ENCODE peak calls at places on chromosomes 1 and 21, in four cellular contexts. One of them, this sample, is unnamed.

GRCh38 chr1:116497660-116498059 is 73.2 kb downstream of the CD58 start:
- DNase-seq in endothelial cell of umbilical vein: no peak
- DNase-seq in SK-N-SH: no peak
- DNase-seq in GM23338: no peak
- DNase-seq in this sample: no peak

GRCh38 chr1:100565533-100565932 is 27.6 kb downstream of the GPR88 start:
- DNase-seq in SK-N-SH: no peak
- DNase-seq in endothelial cell of umbilical vein: no peak
- DNase-seq in GM23338: no peak
- DNase-seq in this sample: no peak

GRCh38 chr1:213414346-213414745 is 363.3 kb downstream of the RPS6KC1 start:
- DNase-seq in SK-N-SH: no peak
- DNase-seq in endothelial cell of umbilical vein: no peak
- DNase-seq in GM23338: no peak
- DNase-seq in this sample: no peak

GRCh38 chr1:34825455-34826081 is 32.8 kb downstream of the GJA4 start:
- DNase-seq in GM23338: no peak
- DNase-seq in endothelial cell of umbilical vein: peak; percentile 97
- DNase-seq in SK-N-SH: peak; percentile 86
- DNase-seq in this sample: no peak

GRCh38 chr1:64282353-64282752 is 78.9 kb downstream of the UBE2U start:
- DNase-seq in endothelial cell of umbilical vein: no peak
- DNase-seq in GM23338: no peak
- DNase-seq in SK-N-SH: peak; percentile 89
- DNase-seq in this sample: no peak

GRCh38 chr1:41455479-41456271 is 28.8 kb downstream of the EDN2 start:
- DNase-seq in GM23338: no peak
- DNase-seq in SK-N-SH: peak; percentile 92
- DNase-seq in endothelial cell of umbilical vein: no peak
- DNase-seq in this sample: no peak

GRCh38 chr1:10852486-10852885 is 56.0 kb upstream of the CASZ1 start:
- DNase-seq in endothelial cell of umbilical vein: no peak
- DNase-seq in SK-N-SH: no peak
- DNase-seq in GM23338: no peak
- DNase-seq in this sample: no peak

GRCh38 chr1:99737016-99737415 is 29.4 kb downstream of the FRRS1 start:
- DNase-seq in GM23338: peak; percentile 82
- DNase-seq in SK-N-SH: peak; percentile 55
- DNase-seq in endothelial cell of umbilical vein: peak; percentile 84
- DNase-seq in this sample: peak; percentile 21

GRCh38 chr1:153685578-153686340 is 7.3 kb downstream of the NPR1 start:
- DNase-seq in SK-N-SH: peak; percentile 17
- DNase-seq in endothelial cell of umbilical vein: no peak
- DNase-seq in GM23338: no peak
- DNase-seq in this sample: no peak

GRCh38 chr1:226066415-226067077 is 4.0 kb downstream of the H3-3A start:
- DNase-seq in endothelial cell of umbilical vein: no peak
- DNase-seq in GM23338: no peak
- DNase-seq in SK-N-SH: peak; percentile 27
- DNase-seq in this sample: no peak

GRCh38 chr21:34589511-34590282 is 25.2 kb downstream of the RCAN1 start:
- DNase-seq in endothelial cell of umbilical vein: no peak
- DNase-seq in GM23338: no peak
- DNase-seq in SK-N-SH: no peak
- DNase-seq in this sample: no peak

GRCh38 chr1:29500041-29500440 is 263.7 kb downstream of the PTPRU start:
- DNase-seq in SK-N-SH: no peak
- DNase-seq in GM23338: no peak
- DNase-seq in endothelial cell of umbilical vein: no peak
- DNase-seq in this sample: no peak

GRCh38 chr1:66598670-66599069 is 64.7 kb downstream of the SGIP1 start:
- DNase-seq in SK-N-SH: no peak
- DNase-seq in endothelial cell of umbilical vein: peak; percentile 49
- DNase-seq in GM23338: no peak
- DNase-seq in this sample: no peak

GRCh38 chr1:187840557-187840956 is 1011.8 kb downstream of the PLA2G4A start:
- DNase-seq in SK-N-SH: no peak
- DNase-seq in GM23338: no peak
- DNase-seq in endothelial cell of umbilical vein: no peak
- DNase-seq in this sample: no peak

GRCh38 chr1:18160290-18160942 is 52.8 kb downstream of the IGSF21 start:
- DNase-seq in SK-N-SH: no peak
- DNase-seq in endothelial cell of umbilical vein: no peak
- DNase-seq in GM23338: no peak
- DNase-seq in this sample: no peak

GRCh38 chr1:231827337-231828105 is 200.9 kb downstream of the DISC1 start:
- DNase-seq in endothelial cell of umbilical vein: peak; percentile 82
- DNase-seq in GM23338: no peak
- DNase-seq in SK-N-SH: no peak
- DNase-seq in this sample: no peak

GRCh38 chr21:25031750-25032149 is 575.5 kb downstream of the MRPL39 start:
- DNase-seq in GM23338: no peak
- DNase-seq in SK-N-SH: no peak
- DNase-seq in endothelial cell of umbilical vein: no peak
- DNase-seq in this sample: no peak

GRCh38 chr21:31908106-31909031 is 35.5 kb downstream of the HUNK start:
- DNase-seq in endothelial cell of umbilical vein: no peak
- DNase-seq in GM23338: peak; percentile 81
- DNase-seq in SK-N-SH: no peak
- DNase-seq in this sample: no peak

GRCh38 chr1:100448371-100448770 is 89.6 kb upstream of the GPR88 start:
- DNase-seq in endothelial cell of umbilical vein: no peak
- DNase-seq in GM23338: no peak
- DNase-seq in SK-N-SH: no peak
- DNase-seq in this sample: no peak

GRCh38 chr1:1088036-1088800 is 14.1 kb upstream of the RNF223 start:
- DNase-seq in endothelial cell of umbilical vein: no peak
- DNase-seq in SK-N-SH: peak; percentile 51
- DNase-seq in GM23338: no peak
- DNase-seq in this sample: no peak

GRCh38 chr1:35876988-35877387 is 6.0 kb upstream of the AGO1 start:
- DNase-seq in endothelial cell of umbilical vein: peak; percentile 11
- DNase-seq in GM23338: peak; percentile 80
- DNase-seq in SK-N-SH: no peak
- DNase-seq in this sample: no peak

GRCh38 chr1:35870651-35871309 is 12.2 kb upstream of the AGO1 start:
- DNase-seq in endothelial cell of umbilical vein: no peak
- DNase-seq in GM23338: no peak
- DNase-seq in SK-N-SH: no peak
- DNase-seq in this sample: no peak

DNA sequence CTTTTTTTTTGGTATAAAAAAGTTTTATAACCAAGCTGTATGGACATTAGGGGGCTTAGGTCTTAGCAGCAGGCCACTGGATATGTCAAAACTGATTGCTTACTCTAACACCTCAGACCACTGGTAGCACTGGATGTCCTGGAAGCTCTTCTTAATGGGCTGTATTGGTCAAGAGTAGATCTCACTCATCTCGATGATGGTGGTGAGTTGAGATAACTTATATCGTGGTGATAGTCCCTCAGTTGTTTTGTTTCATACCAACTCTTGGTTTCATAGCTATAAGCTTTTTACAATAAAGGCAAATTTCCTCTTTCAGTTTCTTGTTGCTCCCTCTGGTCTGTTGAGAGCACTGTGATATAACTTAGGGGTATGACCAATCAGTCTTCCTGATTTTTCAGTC is 9.8 kb upstream of the AGO1 start:
- DNase-seq in endothelial cell of umbilical vein: no peak
- DNase-seq in GM23338: no peak
- DNase-seq in SK-N-SH: no peak
- DNase-seq in this sample: no peak
- H3K4me2 ChIP-seq in endothelial cell of umbilical vein: no peak overlapping the region
- H3K4me2 ChIP-seq in GM23338: no peak overlapping the region
- H3K4me2 ChIP-seq in SK-N-SH: no peak overlapping the region
- H3K4me2 ChIP-seq in this sample: no peak overlapping the region

DNA sequence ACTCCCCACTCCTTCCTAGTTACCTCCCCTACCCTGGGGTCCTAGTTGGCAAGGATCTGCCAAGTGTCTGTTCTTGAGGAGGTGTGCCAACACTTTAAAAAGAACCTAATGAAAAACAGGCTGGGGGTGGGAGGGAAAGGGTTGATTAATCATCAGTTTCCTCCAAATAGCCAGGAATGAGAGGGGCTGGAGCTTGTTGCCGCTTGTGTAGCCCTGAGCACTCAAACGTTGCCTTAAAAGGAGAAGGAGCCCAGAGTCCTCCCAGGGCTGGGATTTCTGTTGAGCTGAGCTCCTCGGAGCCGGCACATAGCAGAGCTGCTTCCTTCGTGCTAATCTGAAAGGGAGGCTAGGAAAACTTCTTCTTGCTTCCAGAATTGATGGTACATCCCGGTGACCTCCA is 15.9 kb downstream of the SHISA4 start:
- DNase-seq in endothelial cell of umbilical vein: peak; percentile 81
- DNase-seq in SK-N-SH: no peak
- DNase-seq in GM23338: peak; percentile 52
- DNase-seq in this sample: no peak
- TF ChIP-seq POLR2AphosphoS5 in endothelial cell of umbilical vein: peak; percentile 31
- TF ChIP-seq POLR2AphosphoS5 in SK-N-SH: peak; percentile 13
- TF ChIP-seq POLR2AphosphoS5 in GM23338: no peak
- TF ChIP-seq POLR2AphosphoS5 in this sample: no peak

GRCh38 chr1:159172599-159173291 is 1.3 kb downstream of the CADM3 start:
- DNase-seq in endothelial cell of umbilical vein: no peak
- DNase-seq in SK-N-SH: peak; percentile 83
- DNase-seq in GM23338: peak; percentile 86
- DNase-seq in this sample: no peak

GRCh38 chr1:159173303-159173702 is 1.9 kb downstream of the CADM3 start:
- DNase-seq in SK-N-SH: no peak
- DNase-seq in endothelial cell of umbilical vein: no peak
- DNase-seq in GM23338: no peak
- DNase-seq in this sample: no peak

GRCh38 chr1:159170639-159171038 is 776 bp upstream of the CADM3 start:
- DNase-seq in endothelial cell of umbilical vein: no peak
- DNase-seq in GM23338: no peak
- DNase-seq in SK-N-SH: no peak
- DNase-seq in this sample: no peak

GRCh38 chr1:159171254-159171687 is at the start of gene CADM3:
- DNase-seq in GM23338: peak; percentile 84
- DNase-seq in endothelial cell of umbilical vein: no peak
- DNase-seq in SK-N-SH: peak; percentile 91
- DNase-seq in this sample: no peak

DNA sequence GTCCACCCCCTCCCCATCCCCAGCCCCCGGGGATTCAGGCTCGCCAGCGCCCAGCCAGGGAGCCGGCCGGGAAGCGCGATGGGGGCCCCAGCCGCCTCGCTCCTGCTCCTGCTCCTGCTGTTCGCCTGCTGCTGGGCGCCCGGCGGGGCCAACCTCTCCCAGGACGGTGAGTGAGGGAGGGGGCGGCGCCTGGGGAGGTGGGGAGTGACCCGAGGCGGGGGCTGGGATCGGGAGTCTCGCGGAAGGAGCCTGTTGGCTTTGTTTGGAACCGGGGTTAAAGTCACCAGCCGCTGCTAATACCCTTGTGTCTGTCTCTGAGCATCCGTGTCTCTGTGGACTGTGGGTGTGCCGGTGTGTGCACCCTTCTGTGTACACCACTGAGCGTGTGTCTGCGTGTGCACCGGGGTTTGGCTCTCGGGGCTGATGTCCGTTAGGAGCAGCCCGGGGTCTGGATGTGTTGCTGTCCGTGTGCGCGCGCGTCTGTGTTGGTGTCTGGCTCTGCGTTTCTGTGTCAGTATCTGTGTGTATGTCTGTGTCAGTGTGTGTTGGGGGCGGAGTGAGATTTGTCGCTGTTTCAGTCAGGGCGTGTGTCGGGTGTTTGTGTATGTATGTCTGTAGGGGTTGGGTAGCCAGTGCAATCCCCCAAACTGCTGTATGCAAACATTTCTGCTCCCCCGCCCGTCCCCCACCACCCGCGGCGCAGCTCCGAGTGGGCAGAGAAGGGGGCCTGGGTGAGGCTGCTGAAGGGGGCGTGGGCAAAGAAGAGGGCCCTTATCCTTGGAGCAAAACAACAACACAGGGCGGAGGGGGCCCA is 480 bp downstream of the CADM3 start:
- DNase-seq in SK-N-SH: no peak
- DNase-seq in endothelial cell of umbilical vein: peak; percentile 21
- DNase-seq in GM23338: peak; percentile 73
- DNase-seq in this sample: no peak
- H3K4me2 ChIP-seq in SK-N-SH: peak overlapping the region; percentile 73
- H3K4me2 ChIP-seq in endothelial cell of umbilical vein: peak overlapping the region; percentile 45
- H3K4me2 ChIP-seq in GM23338: peak overlapping the region; percentile 99
- H3K4me2 ChIP-seq in this sample: no peak overlapping the region

DNA sequence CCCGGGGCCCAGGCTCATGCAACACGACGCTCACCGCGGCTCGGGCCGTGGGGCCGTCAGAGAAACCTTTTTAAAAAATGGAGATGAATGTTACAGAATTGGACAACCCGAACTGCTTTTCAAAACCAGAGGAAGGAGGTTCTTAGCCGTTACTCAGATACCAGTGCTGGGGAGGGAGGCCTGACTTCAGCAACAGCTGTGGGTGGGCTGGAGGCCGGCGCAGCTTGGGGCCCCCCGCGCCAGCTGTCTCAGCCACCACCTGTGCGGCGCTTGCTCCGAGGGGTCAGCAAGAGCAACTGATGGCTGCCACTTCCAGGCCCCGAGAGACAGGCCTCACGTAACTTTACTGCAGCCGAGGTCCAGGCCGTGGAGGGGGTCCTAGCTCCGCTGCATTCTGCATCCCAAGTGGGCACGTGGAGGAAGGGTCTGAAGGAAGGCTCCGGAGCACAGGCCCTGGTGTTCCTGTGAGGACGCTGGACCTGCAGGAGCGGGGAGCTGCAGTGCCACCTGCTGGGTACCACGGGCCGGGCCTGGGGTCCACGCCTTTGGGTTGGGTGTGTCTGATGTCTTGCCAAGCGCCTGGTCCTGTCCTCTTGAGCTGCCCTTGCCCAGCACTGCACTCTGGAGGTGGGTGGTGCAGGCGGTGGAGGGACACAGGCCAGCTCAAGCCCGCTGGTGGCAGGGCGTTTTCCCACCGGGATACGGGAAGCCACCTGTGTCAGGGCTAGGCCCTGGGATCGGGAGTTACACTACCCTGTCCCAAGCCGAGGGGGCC is 9.8 kb downstream of the THAP3 start:
- DNase-seq in SK-N-SH: peak; percentile 83
- DNase-seq in endothelial cell of umbilical vein: peak; percentile 56
- DNase-seq in GM23338: peak; percentile 75
- DNase-seq in this sample: no peak
- TF ChIP-seq POLR2AphosphoS5 in SK-N-SH: no peak
- TF ChIP-seq POLR2AphosphoS5 in endothelial cell of umbilical vein: peak; percentile 14
- TF ChIP-seq POLR2AphosphoS5 in GM23338: no peak
- TF ChIP-seq POLR2AphosphoS5 in this sample: peak; percentile 49

This sample was measured in HCT116.